ENCODE peak calls at places on chromosome 20, in seven cellular contexts. N is uterus, W is GM13977, E is GF-D8, D is adipocyte, V is cardiac fibroblast, Y is epithelial cell of esophagus. H is an unnamed sample.

GRCh38 chr20:19921349-19921793 is 95.8 kb upstream of the NAA20 start:
- DNase-seq in N (no peak), W (no peak), E (no peak), D (no peak), V (no peak), Y (no peak), H (peak)

GRCh38 chr20:26208296-26209091 is 511.8 kb upstream of the ZNF337 start:
- DNase-seq in N (no peak), W (peak), E (no peak), D (no peak), V (no peak), Y (peak), H (peak)

GRCh38 chr20:31820228-31820627 is 1.1 kb downstream of the MYLK2 start:
- DNase-seq in N (no peak), W (no peak), E (no peak), D (no peak), V (no peak), Y (no peak), H (no peak)

GRCh38 chr20:37945034-37945660 is 42.2 kb downstream of the VSTM2L start:
- DNase-seq in N (no peak), W (no peak), E (no peak), D (no peak), V (no peak), Y (no peak), H (no peak)

GRCh38 chr20:5535211-5535756 is 214.9 kb upstream of the SHLD1 start:
- DNase-seq in N (no peak), W (no peak), E (peak), D (peak), V (peak), Y (peak), H (peak)

GRCh38 chr20:38665094-38665493 is 59.2 kb upstream of the SLC32A1 start:
- DNase-seq in N (no peak), W (no peak), E (no peak), D (peak), V (no peak), Y (no peak), H (no peak)

GRCh38 chr20:42857446-42857845 is 332.3 kb downstream of the PTPRT start:
- DNase-seq in N (no peak), W (no peak), E (no peak), D (no peak), V (no peak), Y (peak), H (no peak)

GRCh38 chr20:57837208-57838035 is 127.6 kb upstream of the PMEPA1 start:
- DNase-seq in N (no peak), W (no peak), E (no peak), D (no peak), V (no peak), Y (no peak), H (no peak)

GRCh38 chr20:44532248-44532980 is 10.5 kb upstream of the SERINC3 start:
- DNase-seq in N (peak), W (no peak), E (no peak), D (peak), V (no peak), Y (no peak), H (no peak)

GRCh38 chr20:55067158-55067825 is 591.9 kb downstream of the DOK5 start:
- DNase-seq in N (no peak), W (no peak), E (no peak), D (no peak), V (no peak), Y (no peak), H (no peak)

GRCh38 chr20:36549942-36550796 is 8.8 kb downstream of the MYL9 start:
- DNase-seq in N (peak), W (no peak), E (no peak), D (no peak), V (no peak), Y (no peak), H (peak)

GRCh38 chr20:64055893-64056638 is 6.6 kb upstream of the SOX18 start:
- DNase-seq in N (peak), W (peak), E (no peak), D (no peak), V (peak), Y (no peak), H (no peak)

GRCh38 chr20:7171911-7172310 is 404.4 kb downstream of the BMP2 start:
- DNase-seq in N (no peak), W (no peak), E (no peak), D (no peak), V (no peak), Y (no peak), H (no peak)

GRCh38 chr20:19647992-19648391 is 110.1 kb upstream of the RIN2 start:
- DNase-seq in N (no peak), W (no peak), E (no peak), D (no peak), V (no peak), Y (no peak), H (no peak)

GRCh38 chr20:14963262-14963663 is 625.9 kb upstream of the FLRT3 start:
- DNase-seq in N (no peak), W (no peak), E (no peak), D (no peak), V (peak), Y (peak), H (peak)

GRCh38 chr20:44540834-44541233 is 19.0 kb upstream of the SERINC3 start:
- DNase-seq in N (no peak), W (no peak), E (no peak), D (peak), V (peak), Y (peak), H (peak)

GRCh38 chr20:62143976-62144825 is 632 bp downstream of the SS18L1 start:
- DNase-seq in N (peak), W (peak), E (peak), D (peak), V (peak), Y (peak), H (peak)

GRCh38 chr20:51318058-51318960 is 224.2 kb downstream of the NFATC2 start:
- DNase-seq in N (no peak), W (no peak), E (no peak), D (no peak), V (peak), Y (no peak), H (peak)

GRCh38 chr20:35232575-35232974 is 6.1 kb downstream of the MMP24 start:
- DNase-seq in N (no peak), W (no peak), E (no peak), D (peak), V (peak), Y (no peak), H (peak)

GRCh38 chr20:53044296-53044695 is 72.1 kb downstream of the TSHZ2 start:
- DNase-seq in N (no peak), W (no peak), E (no peak), D (no peak), V (no peak), Y (no peak), H (no peak)

GRCh38 chr20:62418709-62419487 is 8.4 kb downstream of the RBBP8NL start:
- DNase-seq in N (no peak), W (no peak), E (no peak), D (no peak), V (no peak), Y (no peak), H (no peak)

GRCh38 chr20:34570859-34571306 is 12.4 kb downstream of the MAP1LC3A start:
- DNase-seq in N (no peak), W (no peak), E (no peak), D (peak), V (peak), Y (peak), H (no peak)

GRCh38 chr20:8489094-8489883 is 357.2 kb downstream of the PLCB1 start:
- DNase-seq in N (no peak), W (no peak), E (no peak), D (no peak), V (peak), Y (no peak), H (no peak)

GRCh38 chr20:62147125-62147524 is 3.6 kb downstream of the SS18L1 start:
- DNase-seq in N (no peak), W (no peak), E (no peak), D (no peak), V (no peak), Y (no peak), H (no peak)

GRCh38 chr20:34099675-34100074 is 12.4 kb downstream of the EIF2S2 start:
- DNase-seq in N (no peak), W (no peak), E (no peak), D (no peak), V (no peak), Y (no peak), H (no peak)